ENCODE peak calls at places on chromosomes 3 and 15, in six cellular contexts. M is fibroblast of villous mesenchyme; N is fibroblast of mammary gland; T is upper lobe of right lung; V is body of pancreas; J is CD8-positive, alpha-beta T cell. Z is an unnamed sample.

GRCh38 chr15:52709172-52709979 is 30.2 kb upstream of the ATOSA start:
- DNase-seq in M (no peak), N (no peak), T (no peak), V (peak), J (no peak), Z (no peak)

GRCh38 chr3:31218082-31218481 is 314.6 kb upstream of the STT3B start:
- DNase-seq in M (no peak), N (no peak), T (no peak), V (no peak), J (no peak), Z (no peak)

GRCh38 chr3:14623569-14624051 is 28.0 kb upstream of the CCDC174 start:
- DNase-seq in M (no peak), N (no peak), T (no peak), V (no peak), J (no peak), Z (no peak)

GRCh38 chr3:108250626-108251025 is 28.4 kb upstream of the IFT57 start:
- DNase-seq in M (no peak), N (peak), T (no peak), V (no peak), J (no peak), Z (no peak)

GRCh38 chr15:68426149-68426548 is 5.8 kb downstream of the ITGA11 start:
- DNase-seq in M (no peak), N (no peak), T (no peak), V (no peak), J (no peak), Z (no peak)

GRCh38 chr15:35753486-35753885 is 207.5 kb upstream of the DPH6 start:
- DNase-seq in M (no peak), N (peak), T (no peak), V (no peak), J (no peak), Z (peak)

GRCh38 chr3:116148881-116149530 is 296.3 kb downstream of the LSAMP start:
- DNase-seq in M (peak), N (no peak), T (no peak), V (no peak), J (no peak), Z (no peak)

GRCh38 chr3:28574036-28574435 is 225.4 kb upstream of the AZI2 start:
- DNase-seq in M (no peak), N (no peak), T (no peak), V (no peak), J (no peak), Z (no peak)

GRCh38 chr3:55538158-55538557 is 51.1 kb upstream of the WNT5A start:
- DNase-seq in M (no peak), N (no peak), T (no peak), V (no peak), J (no peak), Z (no peak)

GRCh38 chr15:72202302-72202701 is 4.7 kb upstream of the GRAMD2A start:
- DNase-seq in M (no peak), N (no peak), T (no peak), V (no peak), J (no peak), Z (no peak)

GRCh38 chr15:74913041-74913440 is 6.4 kb upstream of the FAM219B start:
- DNase-seq in M (no peak), N (no peak), T (no peak), V (no peak), J (no peak), Z (no peak)

GRCh38 chr3:143203848-143204247 is 84.3 kb downstream of the CHST2 start:
- DNase-seq in M (no peak), N (peak), T (no peak), V (no peak), J (no peak), Z (no peak)

GRCh38 chr3:121855555-121855954 is 20.5 kb downstream of the EAF2 start:
- DNase-seq in M (peak), N (peak), T (no peak), V (no peak), J (no peak), Z (no peak)

GRCh38 chr3:185818267-185818875 is 6.5 kb downstream of the IGF2BP2 start:
- DNase-seq in M (no peak), N (no peak), T (no peak), V (no peak), J (no peak), Z (no peak)

GRCh38 chr3:48247401-48247807 is 6.5 kb downstream of the ZNF589 start:
- DNase-seq in M (no peak), N (peak), T (no peak), V (no peak), J (no peak), Z (peak)

GRCh38 chr3:16309558-16309957 is 44.5 kb downstream of the OXNAD1 start:
- DNase-seq in M (peak), N (peak), T (no peak), V (no peak), J (peak), Z (peak)

GRCh38 chr3:71702131-71703024 is 22.8 kb downstream of the EIF4E3 start:
- DNase-seq in M (no peak), N (no peak), T (no peak), V (no peak), J (peak), Z (no peak)

GRCh38 chr3:99875925-99876781 is 58.5 kb downstream of the CMSS1 start:
- DNase-seq in M (peak), N (peak), T (peak), V (peak), J (peak), Z (no peak)

DNA sequence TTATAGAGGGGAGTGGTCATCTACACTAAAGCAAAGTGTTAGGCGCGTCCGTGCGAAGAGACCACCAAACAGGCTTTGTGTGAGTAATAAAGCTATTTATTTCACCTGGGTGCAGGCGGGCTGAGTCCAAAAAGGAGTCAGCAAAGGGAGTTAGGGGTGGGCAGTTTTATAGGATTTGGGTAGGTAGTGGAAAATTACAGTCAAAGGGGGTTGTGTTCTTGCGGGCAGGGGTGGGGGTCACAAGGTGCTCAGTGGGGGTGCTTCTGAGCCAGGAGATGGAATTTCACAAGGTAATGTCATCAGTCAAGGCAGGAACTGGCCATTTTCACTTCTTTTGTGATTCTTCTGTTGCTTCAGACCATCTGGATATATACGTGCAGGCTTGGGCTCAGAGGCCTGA is 47.1 kb downstream of the OIP5 start:
- DNase-seq in M (no peak), N (no peak), T (no peak), V (no peak), J (no peak), Z (no peak)
- H3K4me3 ChIP-seq in M (peak), N (peak), T (peak), V (no peak), J (peak), Z (peak)

GRCh38 chr3:128488995-128489859 is 3.8 kb downstream of the GATA2 start:
- DNase-seq in M (peak), N (no peak), T (peak), V (peak), J (no peak), Z (no peak)

GRCh38 chr3:128491071-128491899 is 1.7 kb downstream of the GATA2 start:
- DNase-seq in M (peak), N (no peak), T (peak), V (peak), J (peak), Z (no peak)

GRCh38 chr3:128490650-128491070 is 2.3 kb downstream of the GATA2 start:
- DNase-seq in M (peak), N (no peak), T (peak), V (no peak), J (no peak), Z (no peak)

GRCh38 chr3:128488636-128488994 is 4.4 kb downstream of the GATA2 start:
- DNase-seq in M (peak), N (no peak), T (no peak), V (no peak), J (no peak), Z (no peak)

DNA sequence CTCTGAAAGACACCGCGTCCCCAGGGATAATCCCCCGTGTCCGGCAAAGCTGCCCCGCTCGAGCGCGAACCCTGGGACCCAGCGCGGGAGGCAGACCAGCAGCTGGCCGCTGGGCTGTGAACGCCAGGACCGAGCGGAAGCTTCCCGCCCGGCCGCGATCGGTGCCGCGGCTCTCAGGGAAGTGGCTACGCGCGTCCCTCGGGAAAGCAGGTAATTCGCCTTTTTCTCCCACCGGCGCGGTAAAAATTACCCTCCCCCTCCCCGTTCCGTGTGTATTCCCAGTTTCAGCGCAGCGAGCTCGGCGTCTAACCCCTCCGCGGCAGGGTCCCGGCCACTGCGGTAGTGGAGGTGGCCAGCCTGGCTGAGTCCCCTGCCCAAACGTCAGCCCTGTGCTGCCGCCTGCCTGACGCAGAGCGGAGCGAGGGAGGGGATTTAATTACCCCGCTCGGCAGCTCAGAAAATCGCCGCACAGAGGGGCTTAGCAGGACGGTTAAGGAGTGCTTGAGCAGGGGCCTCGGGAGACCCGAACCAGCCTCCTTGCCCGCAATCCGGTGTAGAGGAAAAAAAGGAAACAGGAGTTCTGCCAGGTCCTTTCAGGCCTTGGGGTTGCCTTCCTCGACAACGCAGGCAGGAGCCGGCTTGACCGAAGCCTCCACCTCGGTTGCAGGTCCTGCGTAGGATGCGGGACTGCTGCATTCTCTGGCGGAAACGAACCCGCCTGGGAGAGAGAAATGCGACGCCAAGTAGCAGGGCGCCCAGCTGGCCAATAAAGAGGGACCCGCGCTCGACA is 2.9 kb downstream of the GATA2 start:
- DNase-seq in M (peak), N (no peak), T (peak), V (peak), J (no peak), Z (no peak)
- TF ChIP-seq CTCF in M (peak), N (no peak), T (no peak), V (peak), J (no peak), Z (peak)

GRCh38 chr3:69200384-69201068 is 78.1 kb upstream of the LMOD3 start:
- DNase-seq in M (peak), N (peak), T (no peak), V (peak), J (no peak), Z (peak)

GRCh38 chr3:69199942-69200341 is 77.5 kb upstream of the LMOD3 start:
- DNase-seq in M (no peak), N (no peak), T (no peak), V (no peak), J (no peak), Z (no peak)

GRCh38 chr3:69196876-69197275 is 74.5 kb upstream of the LMOD3 start:
- DNase-seq in M (no peak), N (no peak), T (no peak), V (no peak), J (no peak), Z (no peak)

GRCh38 chr3:69197455-69197854 is 75.1 kb upstream of the LMOD3 start:
- DNase-seq in M (no peak), N (no peak), T (no peak), V (no peak), J (no peak), Z (no peak)

DNA sequence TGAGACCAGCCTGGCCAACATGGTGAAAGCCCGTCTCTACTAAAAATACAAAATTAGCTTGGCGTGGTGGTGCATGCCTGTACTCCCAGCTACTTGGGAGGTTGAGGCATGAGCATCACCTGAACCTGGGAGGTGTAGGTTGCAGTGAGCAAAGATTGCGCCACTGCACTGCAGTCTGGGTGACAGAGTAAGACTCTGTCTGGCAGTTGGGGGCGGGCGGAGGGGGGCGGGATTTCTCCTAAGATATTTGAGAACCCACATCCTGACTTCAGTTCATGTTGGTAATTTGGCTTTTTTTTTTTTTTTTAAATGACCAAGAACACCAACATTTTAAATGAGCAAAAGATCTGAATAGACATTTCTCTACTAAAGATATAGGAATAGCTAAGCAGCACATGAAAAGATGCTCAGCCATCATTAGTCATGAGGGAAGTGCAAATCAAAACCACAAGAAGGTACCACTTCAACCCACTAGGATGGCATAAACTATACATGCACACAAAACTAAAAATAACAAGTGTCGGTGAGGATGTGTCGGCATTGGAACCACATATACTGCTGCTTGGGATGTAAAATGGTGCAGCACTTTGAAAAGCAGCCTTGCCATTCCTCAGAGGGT is 75.6 kb upstream of the LMOD3 start:
- DNase-seq in M (no peak), N (no peak), T (no peak), V (no peak), J (peak), Z (no peak)
- H3K4me3 ChIP-seq in M (no peak), N (no peak), T (no peak), V (no peak), J (no peak), Z (no peak)

GRCh38 chr15:41660235-41661077 is at the start of gene MGA:
- DNase-seq in M (peak), N (peak), T (peak), V (peak), J (peak), Z (peak)
- TF ChIP-seq CTCF in M (no peak), N (no peak), T (no peak), V (peak), J (no peak), Z (no peak)

GRCh38 chr3:114216186-114216970 is 21.0 kb downstream of the ZNF80 start:
- DNase-seq in M (no peak), N (peak), T (no peak), V (no peak), J (no peak), Z (no peak)

GRCh38 chr3:114213262-114213668 is 24.1 kb downstream of the ZNF80 start:
- DNase-seq in M (no peak), N (peak), T (no peak), V (no peak), J (no peak), Z (no peak)

GRCh38 chr3:114213669-114214541 is 23.5 kb downstream of the ZNF80 start:
- DNase-seq in M (peak), N (peak), T (no peak), V (no peak), J (peak), Z (peak)

GRCh38 chr3:114212646-114213045 is 24.7 kb downstream of the ZNF80 start:
- DNase-seq in M (no peak), N (no peak), T (no peak), V (no peak), J (no peak), Z (no peak)

DNA sequence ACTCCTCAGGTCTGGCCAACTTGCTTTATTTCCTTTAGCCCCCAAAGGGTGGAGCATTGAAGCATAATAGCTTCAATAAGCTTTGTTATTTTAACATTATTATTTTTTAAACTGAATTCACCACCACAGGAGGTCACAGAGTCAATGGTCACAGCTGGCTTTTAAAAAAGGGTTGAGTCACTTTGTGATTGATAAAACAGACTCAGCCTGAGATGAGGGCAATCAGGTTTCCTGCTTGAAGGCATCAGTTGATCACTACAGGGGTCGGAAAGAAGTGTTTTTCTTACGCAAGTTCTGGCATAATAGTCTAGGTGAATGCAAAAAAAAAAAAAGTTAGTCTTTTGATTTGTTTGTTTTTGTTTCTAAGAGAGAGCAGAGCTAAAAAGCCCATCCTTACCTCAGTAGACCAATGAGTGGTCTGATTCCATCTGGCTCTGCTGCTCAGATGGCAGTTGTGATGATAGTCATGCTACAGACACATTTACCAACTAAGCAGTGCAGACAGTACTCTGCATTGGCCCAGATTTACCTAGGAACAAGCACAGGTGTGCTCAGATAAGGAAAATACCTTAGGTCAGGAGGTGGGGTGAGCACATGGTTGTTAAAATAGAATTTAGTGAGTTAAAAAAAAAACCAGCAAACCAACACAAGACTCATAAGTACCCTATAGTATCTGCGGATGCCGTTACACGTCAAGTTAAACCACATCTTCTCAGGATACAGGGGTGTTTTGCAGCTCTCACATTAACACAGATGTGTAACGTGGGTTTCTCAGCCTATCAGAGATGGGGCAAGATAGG is 22.6 kb downstream of the ZNF80 start:
- DNase-seq in M (no peak), N (no peak), T (no peak), V (no peak), J (peak), Z (no peak)
- H3K4me3 ChIP-seq in M (no peak), N (peak), T (peak), V (no peak), J (peak), Z (peak)